ENCODE peak calls at places on chromosomes 13 and 19, in eight cellular contexts. K is GM06990, O is keratinocyte, D is RWPE1, B is adrenal gland, Q is brain microvascular endothelial cell, V is A549, W is AG04450. I is an unnamed sample.

GRCh38 chr19:39327990-39328705 is 7.5 kb upstream of the LRFN1 start:
- DNase-seq in O (no peak), K (peak), D (peak), Q (peak), B (peak), W (peak), V (peak), I (peak)

GRCh38 chr13:98476106-98476505 is 100.8 kb downstream of the STK24 start:
- DNase-seq in K (no peak), W (no peak), Q (no peak), B (no peak), D (no peak), O (no peak), V (no peak), I (no peak)

GRCh38 chr13:104017317-104017716 is 951.1 kb upstream of the SLC10A2 start:
- DNase-seq in B (no peak), V (no peak), Q (no peak), K (no peak), O (no peak), D (no peak), W (no peak), I (no peak)

GRCh38 chr13:33483471-33483870 is 197.9 kb upstream of the STARD13 start:
- DNase-seq in D (peak), K (no peak), Q (no peak), O (peak), B (no peak), V (no peak), W (no peak), I (no peak)

GRCh38 chr19:47544476-47544875 is 28.5 kb downstream of the ZNF541 start:
- DNase-seq in W (no peak), K (no peak), B (no peak), O (no peak), Q (no peak), V (no peak), D (no peak), I (no peak)

GRCh38 chr13:60679131-60679530 is 282.1 kb downstream of the TDRD3 start:
- DNase-seq in B (no peak), K (no peak), W (no peak), O (no peak), V (no peak), D (no peak), Q (no peak), I (no peak)

GRCh38 chr13:48334534-48335127 is 31.1 kb downstream of the RB1 start:
- DNase-seq in V (peak), B (no peak), Q (no peak), O (peak), K (no peak), W (no peak), D (peak), I (no peak)

GRCh38 chr19:8454218-8454617 is 9.4 kb downstream of the HNRNPM start:
- DNase-seq in V (no peak), B (no peak), K (no peak), D (no peak), W (no peak), Q (no peak), O (no peak), I (no peak)

GRCh38 chr13:99976502-99977115 is 5.0 kb upstream of the ZIC2 start:
- DNase-seq in W (no peak), D (no peak), Q (no peak), O (no peak), B (no peak), V (no peak), K (no peak), I (no peak)

GRCh38 chr13:25890671-25891212 is 161.1 kb downstream of the SHISA2 start:
- DNase-seq in V (no peak), Q (no peak), D (no peak), B (no peak), K (no peak), O (no peak), W (no peak), I (no peak)

GRCh38 chr19:3606690-3607289 is at the start of gene TBXA2R:
- DNase-seq in B (peak), V (peak), K (no peak), D (no peak), O (no peak), W (no peak), Q (peak), I (no peak)

DNA sequence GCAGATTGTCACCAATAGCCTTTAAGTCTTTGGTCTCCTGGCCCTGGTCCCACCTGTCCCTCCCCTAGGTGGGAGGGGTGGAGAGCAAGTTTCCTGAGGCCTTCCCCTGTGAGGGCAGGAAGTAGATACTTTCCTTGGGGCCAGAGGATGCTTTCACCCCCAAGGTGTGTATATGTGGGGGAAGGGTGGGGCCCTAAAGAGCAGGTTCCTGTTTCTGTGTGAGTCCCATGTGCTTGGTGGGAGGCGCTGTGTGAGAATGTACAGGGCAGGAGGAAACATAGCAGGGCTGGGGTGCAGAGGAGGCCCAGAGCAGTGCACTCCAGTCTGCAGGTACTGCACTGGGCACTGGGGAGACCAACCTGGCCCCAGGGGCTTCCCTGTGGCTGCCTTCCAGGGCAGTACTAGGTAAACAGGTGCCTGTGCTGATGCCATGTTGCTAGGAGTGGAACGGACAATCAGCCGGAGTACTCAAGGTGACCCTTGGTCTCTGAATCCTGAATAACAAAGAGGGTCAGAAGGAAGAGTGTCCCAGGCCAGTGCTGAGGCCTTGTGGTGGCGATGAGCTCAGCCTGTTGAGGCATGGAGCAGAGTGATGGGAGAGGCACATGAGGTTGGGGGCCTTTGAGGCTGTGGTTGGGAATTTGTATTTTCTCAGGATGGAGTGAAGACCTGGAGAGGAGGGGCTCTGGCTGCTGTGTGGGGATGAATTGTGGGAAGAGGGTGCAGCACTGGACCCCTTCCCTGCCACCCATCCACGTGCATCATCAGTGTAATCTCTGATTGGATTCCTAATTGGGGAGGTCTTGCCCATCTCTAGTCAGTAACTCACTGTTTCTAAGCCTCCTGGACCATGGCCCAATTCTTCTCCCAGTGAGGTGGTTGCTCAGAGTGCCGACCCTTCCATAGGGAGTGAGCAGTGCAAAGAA is 5.1 kb downstream of the EGLN2 start:
- DNase-seq in Q (no peak), W (no peak), B (no peak), D (no peak), V (no peak), K (peak), O (no peak), I (no peak)
- TF ChIP-seq CTCF in Q (no peak), W (no peak), B (no peak), D (no peak), V (no peak), K (no peak), O (no peak), I (no peak)

GRCh38 chr19:18796239-18796638 is 5.1 kb upstream of the COMP start:
- DNase-seq in O (no peak), K (no peak), W (no peak), D (no peak), B (no peak), Q (no peak), V (no peak), I (no peak)

GRCh38 chr19:18800079-18800478 is 9.0 kb upstream of the COMP start:
- DNase-seq in K (no peak), V (no peak), O (no peak), B (no peak), D (no peak), Q (no peak), W (no peak), I (no peak)

GRCh38 chr19:18800636-18801035 is 9.5 kb upstream of the COMP start:
- DNase-seq in W (no peak), Q (no peak), K (no peak), B (no peak), O (no peak), D (no peak), V (no peak), I (no peak)

GRCh38 chr19:18799389-18799970 is 8.4 kb upstream of the COMP start:
- DNase-seq in B (no peak), Q (no peak), K (no peak), V (no peak), O (no peak), W (no peak), D (no peak), I (no peak)

DNA sequence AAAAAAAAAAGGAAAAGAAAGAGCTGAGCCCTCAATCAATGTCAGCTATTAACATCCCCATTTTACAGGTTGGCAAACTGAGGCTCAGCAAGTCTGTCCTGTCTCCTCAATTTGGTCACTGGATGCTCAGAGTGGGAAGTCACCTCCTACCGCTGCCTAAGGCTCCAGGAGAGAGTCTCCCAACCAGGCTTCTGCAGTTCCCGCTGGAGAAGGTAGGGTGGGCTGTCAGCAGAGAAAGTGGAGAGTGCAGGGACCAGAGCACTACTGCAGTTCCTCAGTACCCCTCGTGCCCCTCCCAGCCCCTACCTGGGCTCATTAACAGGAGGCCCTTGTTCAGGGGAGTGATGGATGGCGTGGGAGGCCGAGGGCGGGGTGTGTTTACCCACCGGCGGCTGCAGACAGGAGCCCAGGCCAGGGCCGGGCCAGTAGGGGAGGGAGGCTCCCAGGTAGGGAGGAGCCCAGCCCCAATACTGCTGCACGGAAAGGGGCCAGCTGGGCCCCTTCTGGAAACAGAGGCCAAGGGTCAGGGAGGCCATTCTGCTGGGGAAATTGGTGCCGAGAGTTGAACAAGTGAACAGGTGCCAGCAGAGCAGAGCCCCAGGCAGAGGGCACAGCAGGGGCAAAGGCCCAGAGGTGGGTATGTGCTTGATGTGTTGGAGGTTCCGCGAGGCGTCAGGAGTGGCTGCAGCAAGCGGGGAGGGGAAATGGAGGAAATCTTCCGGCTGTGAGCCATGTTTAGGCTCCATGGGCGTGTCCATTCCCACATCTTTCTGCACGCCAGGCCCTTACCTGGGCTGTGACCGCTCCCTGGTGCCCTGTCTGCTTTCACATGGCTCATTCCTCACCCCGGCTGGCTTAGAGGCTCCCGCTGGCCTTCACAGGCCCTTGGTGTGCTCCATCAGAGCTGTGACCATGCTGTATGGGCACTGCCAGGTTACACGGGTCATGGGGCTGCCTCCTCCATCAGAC is 7.6 kb upstream of the COMP start:
- DNase-seq in W (no peak), O (no peak), K (no peak), V (no peak), D (no peak), Q (no peak), B (no peak), I (peak)
- TF ChIP-seq CTCF in W (no peak), O (no peak), K (no peak), V (no peak), D (no peak), Q (peak), B (no peak), I (peak)

DNA sequence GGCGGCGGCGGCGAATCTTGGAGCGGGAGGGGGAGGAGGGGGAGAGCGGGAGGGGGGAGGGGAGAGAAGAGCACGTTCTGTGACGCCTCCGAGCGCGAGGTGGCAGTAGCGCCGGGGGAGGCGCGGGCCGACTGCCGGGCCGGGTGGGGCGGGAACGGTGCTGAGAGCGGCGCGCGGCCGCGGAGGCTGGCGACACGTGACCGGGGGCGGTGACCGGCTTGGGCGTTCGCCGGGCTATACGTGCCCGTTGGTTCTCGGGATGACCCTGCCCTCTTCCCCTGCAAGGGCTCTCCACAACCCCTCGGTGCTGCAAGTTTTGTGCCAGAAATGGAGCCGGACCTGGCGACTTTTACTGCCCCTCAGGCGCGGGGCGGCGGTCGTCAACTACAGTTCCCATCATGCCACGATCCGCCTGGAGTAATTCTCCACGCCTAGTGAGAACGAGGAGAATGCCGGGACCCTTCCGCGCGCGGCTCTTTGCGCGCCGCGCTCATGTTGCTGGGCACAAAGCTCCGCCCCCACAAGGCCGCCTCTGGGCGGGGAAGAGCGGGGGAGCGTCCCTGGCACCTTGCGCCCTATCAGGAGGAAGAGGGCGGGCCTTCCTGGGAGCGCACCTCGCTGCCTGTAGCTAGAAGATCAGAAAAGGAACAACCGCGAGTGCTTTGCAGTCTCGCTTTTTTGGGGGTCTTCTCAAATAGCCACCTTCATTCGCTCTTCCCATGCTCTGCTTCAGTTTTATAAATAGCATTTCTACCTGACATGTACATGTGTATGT is at the start of gene KPNA3:
- DNase-seq in V (peak), K (peak), D (peak), O (peak), Q (peak), W (peak), B (peak), I (peak)
- TF ChIP-seq CTCF in V (peak), K (peak), D (peak), O (no peak), Q (peak), W (no peak), B (no peak), I (peak)

DNA sequence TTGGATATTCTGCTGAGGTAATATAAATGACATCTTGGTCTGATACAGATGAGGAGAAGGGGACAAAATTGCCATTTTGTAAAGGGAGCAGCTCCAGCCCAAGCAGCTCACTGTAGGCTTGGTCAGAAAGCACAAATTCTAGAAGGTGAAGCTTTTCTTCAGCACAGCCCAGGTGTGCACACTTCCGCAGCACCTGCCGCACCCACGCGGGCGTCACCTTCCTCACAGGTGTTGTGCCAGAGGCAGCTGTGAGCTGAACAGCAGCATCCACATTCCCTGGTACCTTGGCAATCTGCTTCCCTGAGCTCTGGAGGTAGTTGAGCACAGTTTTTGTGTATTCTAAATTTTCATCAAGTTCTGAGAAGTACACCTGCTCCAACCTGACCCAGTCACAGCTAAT is 79.0 kb downstream of the SACS start:
- DNase-seq in O (no peak), W (no peak), K (no peak), B (no peak), V (no peak), Q (no peak), D (no peak), I (no peak)
- TF ChIP-seq CTCF in O (no peak), W (no peak), K (no peak), B (no peak), V (no peak), Q (no peak), D (no peak), I (no peak)